ENCODE peak calls at places on chromosomes 7 and 10, in four cellular contexts. U is aorta, C is tibial artery, Z is thoracic aorta. J is an unnamed sample.

GRCh38 chr10:121823993-121824463 is 103.8 kb downstream of the ATE1 start:
- DNase-seq in C (no peak), Z (no peak), U (no peak), J (no peak)

GRCh38 chr10:94485094-94485493 is 60.5 kb upstream of the HELLS start:
- DNase-seq in Z (no peak), U (no peak), C (no peak), J (no peak)

GRCh38 chr7:91940171-91940570 is 491 bp upstream of the AKAP9 start:
- DNase-seq in C (no peak), Z (no peak), U (peak; percentile 45), J (no peak)

GRCh38 chr10:74760042-74760979 is 66.1 kb upstream of the KAT6B start:
- DNase-seq in Z (no peak), U (no peak), C (no peak), J (no peak)

GRCh38 chr7:31550432-31550831 is 36.5 kb downstream of the ITPRID1 start:
- DNase-seq in U (no peak), C (no peak), Z (no peak), J (no peak)

GRCh38 chr10:58952747-58953466 is 223.5 kb upstream of the PHYHIPL start:
- DNase-seq in Z (peak; percentile 9), C (no peak), U (no peak), J (no peak)

GRCh38 chr10:86715836-86716235 is 40.6 kb upstream of the BMPR1A start:
- DNase-seq in U (peak; percentile 21), C (peak; percentile 44), Z (no peak), J (no peak)

GRCh38 chr10:114684085-114684821 is 26.2 kb upstream of the ABLIM1 start:
- DNase-seq in Z (no peak), U (peak; percentile 68), C (no peak), J (no peak)

GRCh38 chr7:139367438-139368155 is 7.9 kb downstream of the LUC7L2 start:
- DNase-seq in C (no peak), Z (no peak), U (no peak), J (no peak)

GRCh38 chr7:1532456-1533254 is 2.2 kb downstream of the MAFK start:
- DNase-seq in Z (peak; percentile 84), U (peak; percentile 91), C (peak; percentile 96), J (no peak)

GRCh38 chr10:63646491-63646890 is 125.3 kb downstream of the REEP3 start:
- DNase-seq in Z (no peak), U (no peak), C (no peak), J (no peak)

GRCh38 chr10:116465541-116465940 is 37.9 kb downstream of the PNLIPRP3 start:
- DNase-seq in C (no peak), Z (no peak), U (no peak), J (no peak)

GRCh38 chr7:79227035-79227434 is 226.4 kb downstream of the MAGI2 start:
- DNase-seq in Z (no peak), C (no peak), U (no peak), J (no peak)

GRCh38 chr7:105689093-105689819 is 108.0 kb upstream of the EFCAB10 start:
- DNase-seq in U (no peak), Z (no peak), C (no peak), J (no peak)

GRCh38 chr10:99874341-99875085 is 92.1 kb downstream of the ABCC2 start:
- DNase-seq in Z (no peak), U (no peak), C (no peak), J (no peak)

GRCh38 chr7:129998446-129998845 is 45.7 kb upstream of the UBE2H start:
- DNase-seq in C (no peak), U (no peak), Z (no peak), J (no peak)

GRCh38 chr7:15313361-15313760 is 248.5 kb downstream of the AGMO start:
- DNase-seq in U (no peak), Z (no peak), C (no peak), J (no peak)

DNA sequence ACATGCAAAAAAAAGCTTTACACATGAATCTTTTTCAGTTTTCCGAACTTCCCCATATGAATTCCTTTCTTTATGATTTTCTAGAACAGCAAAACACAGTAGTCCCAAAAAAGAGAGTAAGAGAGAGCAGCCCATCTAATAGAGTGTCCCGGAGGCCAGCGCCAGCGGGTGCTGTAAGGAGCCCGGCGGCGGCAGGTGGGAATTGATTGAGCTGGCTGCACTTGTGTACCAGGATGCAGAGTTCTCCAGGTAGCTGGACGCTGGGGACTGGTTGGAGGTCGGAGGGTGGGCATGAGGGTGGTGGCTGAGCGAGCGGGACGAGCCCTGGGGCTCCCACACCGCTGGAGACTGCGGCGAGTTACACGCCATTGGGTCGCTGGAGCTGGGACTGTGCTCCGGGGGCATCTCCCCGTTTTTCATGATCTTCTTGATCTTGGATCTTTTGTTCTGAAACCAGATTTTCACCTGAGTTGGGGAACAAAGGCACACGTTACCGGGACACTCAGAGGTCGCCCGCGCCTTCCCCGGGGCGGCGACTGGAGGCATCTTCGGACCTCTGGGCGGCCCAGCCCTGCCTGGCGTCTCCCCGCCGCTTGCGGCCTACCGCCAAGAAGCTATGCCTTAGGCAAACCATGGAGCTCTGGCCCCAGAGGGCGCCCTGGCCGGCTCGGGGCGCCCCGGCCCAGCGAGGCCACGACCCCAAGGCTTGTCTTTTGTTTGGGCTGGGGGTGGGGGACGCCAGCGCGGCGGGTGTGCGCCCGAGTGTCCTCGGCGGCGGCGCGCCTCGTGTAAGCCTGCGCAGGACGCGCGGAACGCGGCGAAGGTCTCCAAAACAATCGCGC is 3.8 kb downstream of the DLX5 start:
- DNase-seq in C (no peak), Z (no peak), U (no peak), J (no peak)
- H3K27ac ChIP-seq in C (no peak overlapping the region), Z (no peak overlapping the region), U (no peak overlapping the region), J (no peak overlapping the region)

GRCh38 chr7:101087334-101088068 is 2.2 kb downstream of the TRIM56 start:
- DNase-seq in C (no peak), Z (no peak), U (no peak), J (no peak)
- H3K4me3 ChIP-seq in C (no peak overlapping the region), Z (no peak overlapping the region), U (no peak overlapping the region), J (peak overlapping the region; percentile 12)

GRCh38 chr7:4707980-4708411 is 25.9 kb downstream of the FOXK1 start:
- DNase-seq in C (no peak), U (no peak), Z (no peak), J (no peak)

GRCh38 chr7:4703532-4703931 is 21.4 kb downstream of the FOXK1 start:
- DNase-seq in U (no peak), C (no peak), Z (no peak), J (no peak)

GRCh38 chr7:4706384-4707032 is 24.4 kb downstream of the FOXK1 start:
- DNase-seq in C (no peak), U (no peak), Z (no peak), J (no peak)

GRCh38 chr7:4709187-4709586 is 27.1 kb downstream of the FOXK1 start:
- DNase-seq in Z (no peak), U (no peak), C (no peak), J (no peak)

GRCh38 chr7:4707134-4707651 is 25.1 kb downstream of the FOXK1 start:
- DNase-seq in Z (no peak), C (no peak), U (no peak), J (no peak)
- H3K27ac ChIP-seq in Z (no peak overlapping the region), C (no peak overlapping the region), U (no peak overlapping the region), J (peak overlapping the region; percentile 70)

GRCh38 chr10:79275431-79275851 is 71.8 kb upstream of the PPIF start:
- DNase-seq in Z (no peak), U (peak; percentile 71), C (no peak), J (no peak)
- H3K4me3 ChIP-seq in Z (peak overlapping the region; percentile 35), U (no peak overlapping the region), C (no peak overlapping the region), J (no peak overlapping the region)

DNA sequence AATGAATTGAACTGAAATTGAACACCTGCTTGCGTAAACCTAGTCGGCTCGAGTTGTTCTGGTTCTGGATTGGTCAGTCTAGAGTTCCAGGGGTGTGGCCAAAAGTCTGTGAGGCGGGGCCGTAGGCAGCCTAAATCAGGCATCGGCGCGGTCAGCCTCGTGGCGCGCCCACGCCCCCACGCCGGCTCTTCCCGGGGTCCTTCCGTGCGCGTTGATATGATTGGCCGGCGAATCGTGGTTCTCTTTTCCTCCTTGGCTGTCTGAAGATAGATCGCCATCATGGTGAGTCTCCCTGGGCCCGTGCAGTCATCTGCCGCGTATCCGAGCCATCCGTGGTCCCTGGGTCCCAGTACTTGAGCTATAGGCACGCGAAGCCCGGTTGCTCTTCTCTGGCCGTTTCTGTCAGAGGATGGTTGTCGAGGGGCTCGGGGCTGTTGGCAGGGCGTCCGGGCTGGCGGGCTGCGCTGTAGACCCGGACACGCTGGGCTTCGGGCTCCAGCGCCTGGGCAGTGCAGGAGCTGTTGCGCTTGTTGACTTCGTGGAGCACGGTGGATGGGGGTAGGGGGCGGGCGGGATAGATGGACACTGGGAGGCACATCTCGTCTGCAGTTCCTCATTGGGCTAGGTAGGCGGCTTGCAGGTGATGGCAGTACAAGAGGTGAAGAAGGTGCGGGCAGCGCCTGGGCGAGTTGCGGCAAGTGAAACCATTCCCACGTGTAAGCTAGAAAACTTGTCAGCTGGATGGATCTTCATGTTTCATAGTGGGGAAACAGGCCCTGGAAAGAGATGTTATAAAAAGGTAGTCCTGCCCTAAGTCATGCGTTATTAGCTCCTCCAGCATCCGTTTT is at the start of gene RPS24:
- DNase-seq in U (peak; percentile 96), C (peak; percentile 97), Z (peak; percentile 88), J (peak; percentile 72)
- H3K27ac ChIP-seq in U (peak within 1 kb of the TSS; percentile 5), C (peak within 1 kb of the TSS; percentile 81), Z (peak within 1 kb of the TSS; percentile 49), J (peak within 1 kb of the TSS; percentile 85)

GRCh38 chr7:22662031-22662430 is 65.0 kb upstream of the IL6 start:
- DNase-seq in Z (no peak), C (no peak), U (no peak), J (no peak)

GRCh38 chr7:22660732-22661131 is 66.3 kb upstream of the IL6 start:
- DNase-seq in U (no peak), Z (no peak), C (no peak), J (no peak)

GRCh38 chr7:22658031-22658430 is 69.0 kb upstream of the IL6 start:
- DNase-seq in Z (no peak), C (no peak), U (no peak), J (no peak)

GRCh38 chr7:22659741-22660140 is 67.3 kb upstream of the IL6 start:
- DNase-seq in U (no peak), C (no peak), Z (no peak), J (no peak)

GRCh38 chr7:22660293-22660692 is 66.7 kb upstream of the IL6 start:
- DNase-seq in U (no peak), Z (no peak), C (no peak), J (no peak)
- H3K4me3 ChIP-seq in U (no peak overlapping the region), Z (no peak overlapping the region), C (no peak overlapping the region), J (no peak overlapping the region)

GRCh38 chr10:35890970-35891330 is 248.9 kb upstream of the FZD8 start:
- DNase-seq in Z (no peak), U (no peak), C (no peak), J (no peak)
- H3K27ac ChIP-seq in Z (no peak overlapping the region), U (no peak overlapping the region), C (no peak overlapping the region), J (no peak overlapping the region)

DNA sequence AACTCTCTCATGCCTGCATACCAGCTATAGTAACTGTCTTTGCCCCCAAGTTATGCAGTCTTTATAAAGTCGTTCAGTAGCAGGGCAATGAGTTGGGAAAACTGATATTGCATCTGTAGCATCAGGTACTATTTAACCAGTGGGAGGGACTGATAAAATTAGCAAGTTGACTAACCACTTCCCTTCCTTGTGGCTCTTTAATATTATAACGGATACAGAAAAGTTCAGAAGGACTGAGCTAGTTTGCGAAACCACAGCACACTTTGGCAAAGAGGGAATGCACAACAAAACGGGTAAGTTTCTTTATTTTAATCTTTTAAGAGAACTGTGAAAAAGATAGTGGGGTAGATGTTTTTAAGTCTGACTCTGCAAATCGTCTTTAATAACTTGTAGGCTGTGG is 205.3 kb upstream of the HDAC9 start:
- DNase-seq in Z (no peak), U (no peak), C (no peak), J (no peak)
- H3K4me3 ChIP-seq in Z (peak overlapping the region; percentile 39), U (no peak overlapping the region), C (no peak overlapping the region), J (no peak overlapping the region)

J was measured in esophagus squamous epithelium.